ENCODE peak calls at places on chromosomes 4 and X, in ten cellular contexts. One of them, this sample, is unnamed.
A peak's percentile ranks its signal among the peaks of the same experiment; 100 is the strongest.

GRCh38 chrX:10111364-10112148 is 45.2 kb upstream of the CLCN4 start:
- DNase-seq in astrocyte of the spinal cord: no peak
- DNase-seq in left cardiac atrium: peak; percentile 37
- DNase-seq in NCI-H774: no peak
- DNase-seq in NCI-H146: no peak
- DNase-seq in anterior cingulate cortex: no peak
- DNase-seq in glutamatergic neuron: no peak
- DNase-seq in stimulated activated CD4-positive, alpha-beta T cell treated with anti-CD3 and anti-CD28 coated beads, Interleukin-2, amount 100 ng/mL, for 48 hours: peak; percentile 33
- DNase-seq in nucleus accumbens: no peak
- DNase-seq in D341Med: no peak
- DNase-seq in this sample: peak; percentile 63

GRCh38 chr4:131370846-131371245 is 1778.2 kb upstream of the PCDH10 start:
- DNase-seq in astrocyte of the spinal cord: no peak
- DNase-seq in left cardiac atrium: no peak
- DNase-seq in NCI-H774: no peak
- DNase-seq in NCI-H146: peak; percentile 7
- DNase-seq in anterior cingulate cortex: no peak
- DNase-seq in glutamatergic neuron: no peak
- DNase-seq in stimulated activated CD4-positive, alpha-beta T cell treated with anti-CD3 and anti-CD28 coated beads, Interleukin-2, amount 100 ng/mL, for 48 hours: no peak
- DNase-seq in nucleus accumbens: no peak
- DNase-seq in D341Med: no peak
- DNase-seq in this sample: no peak

GRCh38 chrX:32877592-32877991 is 333.8 kb downstream of the DMD start:
- DNase-seq in astrocyte of the spinal cord: peak; percentile 7
- DNase-seq in left cardiac atrium: no peak
- DNase-seq in NCI-H774: no peak
- DNase-seq in NCI-H146: no peak
- DNase-seq in anterior cingulate cortex: no peak
- DNase-seq in glutamatergic neuron: no peak
- DNase-seq in stimulated activated CD4-positive, alpha-beta T cell treated with anti-CD3 and anti-CD28 coated beads, Interleukin-2, amount 100 ng/mL, for 48 hours: no peak
- DNase-seq in nucleus accumbens: no peak
- DNase-seq in D341Med: no peak
- DNase-seq in this sample: no peak

GRCh38 chr4:2411786-2412510 is 6.5 kb downstream of the ZFYVE28 start:
- DNase-seq in astrocyte of the spinal cord: no peak
- DNase-seq in left cardiac atrium: no peak
- DNase-seq in NCI-H774: no peak
- DNase-seq in NCI-H146: no peak
- DNase-seq in anterior cingulate cortex: no peak
- DNase-seq in glutamatergic neuron: no peak
- DNase-seq in stimulated activated CD4-positive, alpha-beta T cell treated with anti-CD3 and anti-CD28 coated beads, Interleukin-2, amount 100 ng/mL, for 48 hours: no peak
- DNase-seq in nucleus accumbens: no peak
- DNase-seq in D341Med: no peak
- DNase-seq in this sample: no peak

GRCh38 chrX:84046403-84046984 is 141.5 kb downstream of the RPS6KA6 start:
- DNase-seq in astrocyte of the spinal cord: peak; percentile 28
- DNase-seq in left cardiac atrium: no peak
- DNase-seq in NCI-H774: no peak
- DNase-seq in NCI-H146: peak; percentile 58
- DNase-seq in anterior cingulate cortex: no peak
- DNase-seq in glutamatergic neuron: peak; percentile 14
- DNase-seq in stimulated activated CD4-positive, alpha-beta T cell treated with anti-CD3 and anti-CD28 coated beads, Interleukin-2, amount 100 ng/mL, for 48 hours: peak; percentile 0
- DNase-seq in nucleus accumbens: no peak
- DNase-seq in D341Med: peak; percentile 43
- DNase-seq in this sample: no peak

GRCh38 chr4:64713256-64713840 is 304.1 kb upstream of the TECRL start:
- DNase-seq in astrocyte of the spinal cord: peak; percentile 51
- DNase-seq in left cardiac atrium: no peak
- DNase-seq in NCI-H774: no peak
- DNase-seq in NCI-H146: peak; percentile 53
- DNase-seq in anterior cingulate cortex: no peak
- DNase-seq in glutamatergic neuron: no peak
- DNase-seq in stimulated activated CD4-positive, alpha-beta T cell treated with anti-CD3 and anti-CD28 coated beads, Interleukin-2, amount 100 ng/mL, for 48 hours: no peak
- DNase-seq in nucleus accumbens: no peak
- DNase-seq in D341Med: peak; percentile 26
- DNase-seq in this sample: no peak

GRCh38 chr4:124887738-124888137 is 175.2 kb upstream of the ANKRD50 start:
- DNase-seq in astrocyte of the spinal cord: no peak
- DNase-seq in left cardiac atrium: no peak
- DNase-seq in NCI-H774: no peak
- DNase-seq in NCI-H146: no peak
- DNase-seq in anterior cingulate cortex: no peak
- DNase-seq in glutamatergic neuron: no peak
- DNase-seq in stimulated activated CD4-positive, alpha-beta T cell treated with anti-CD3 and anti-CD28 coated beads, Interleukin-2, amount 100 ng/mL, for 48 hours: no peak
- DNase-seq in nucleus accumbens: no peak
- DNase-seq in D341Med: no peak
- DNase-seq in this sample: no peak

GRCh38 chrX:33970028-33970932 is 161.8 kb downstream of the FAM47A start:
- DNase-seq in astrocyte of the spinal cord: no peak
- DNase-seq in left cardiac atrium: no peak
- DNase-seq in NCI-H774: no peak
- DNase-seq in NCI-H146: no peak
- DNase-seq in anterior cingulate cortex: no peak
- DNase-seq in glutamatergic neuron: no peak
- DNase-seq in stimulated activated CD4-positive, alpha-beta T cell treated with anti-CD3 and anti-CD28 coated beads, Interleukin-2, amount 100 ng/mL, for 48 hours: no peak
- DNase-seq in nucleus accumbens: no peak
- DNase-seq in D341Med: no peak
- DNase-seq in this sample: no peak

GRCh38 chr4:91936301-91936700 is 367.5 kb upstream of the GRID2 start:
- DNase-seq in astrocyte of the spinal cord: peak; percentile 61
- DNase-seq in left cardiac atrium: no peak
- DNase-seq in NCI-H774: no peak
- DNase-seq in NCI-H146: no peak
- DNase-seq in anterior cingulate cortex: no peak
- DNase-seq in glutamatergic neuron: no peak
- DNase-seq in stimulated activated CD4-positive, alpha-beta T cell treated with anti-CD3 and anti-CD28 coated beads, Interleukin-2, amount 100 ng/mL, for 48 hours: no peak
- DNase-seq in nucleus accumbens: no peak
- DNase-seq in D341Med: no peak
- DNase-seq in this sample: no peak

GRCh38 chr4:149050840-149051239 is 608.6 kb upstream of the NR3C2 start:
- DNase-seq in astrocyte of the spinal cord: no peak
- DNase-seq in left cardiac atrium: no peak
- DNase-seq in NCI-H774: no peak
- DNase-seq in NCI-H146: no peak
- DNase-seq in anterior cingulate cortex: no peak
- DNase-seq in glutamatergic neuron: no peak
- DNase-seq in stimulated activated CD4-positive, alpha-beta T cell treated with anti-CD3 and anti-CD28 coated beads, Interleukin-2, amount 100 ng/mL, for 48 hours: no peak
- DNase-seq in nucleus accumbens: no peak
- DNase-seq in D341Med: no peak
- DNase-seq in this sample: no peak